ENCODE peak calls at places on chromosome 9, in eight cellular contexts. One of them, this sample, is unnamed.

GRCh38 chr9:127158995-127159801 is 36.8 kb upstream of the ANGPTL2 start:
- DNase-seq in Calu3: peak
- DNase-seq in ELR: peak
- DNase-seq in NCI-H69: peak
- DNase-seq in T-helper 2 cell: no peak
- DNase-seq in right atrium auricular region: peak
- DNase-seq in HEK293T: no peak
- DNase-seq in NCI-H1105 treated with DMSO at 0.1 percent for 48 hours: no peak
- DNase-seq in this sample: peak

GRCh38 chr9:89617978-89618377 is 13.2 kb downstream of the GADD45G start:
- DNase-seq in Calu3: no peak
- DNase-seq in ELR: no peak
- DNase-seq in NCI-H69: peak
- DNase-seq in T-helper 2 cell: no peak
- DNase-seq in right atrium auricular region: no peak
- DNase-seq in HEK293T: no peak
- DNase-seq in NCI-H1105 treated with DMSO at 0.1 percent for 48 hours: no peak
- DNase-seq in this sample: no peak

GRCh38 chr9:114958021-114958846 is 27.8 kb upstream of the TNFSF8 start:
- DNase-seq in Calu3: no peak
- DNase-seq in ELR: peak
- DNase-seq in NCI-H69: no peak
- DNase-seq in T-helper 2 cell: peak
- DNase-seq in right atrium auricular region: peak
- DNase-seq in HEK293T: no peak
- DNase-seq in NCI-H1105 treated with DMSO at 0.1 percent for 48 hours: no peak
- DNase-seq in this sample: no peak

GRCh38 chr9:12426198-12426864 is 266.9 kb upstream of the TYRP1 start:
- DNase-seq in Calu3: no peak
- DNase-seq in ELR: no peak
- DNase-seq in NCI-H69: peak
- DNase-seq in T-helper 2 cell: no peak
- DNase-seq in right atrium auricular region: no peak
- DNase-seq in HEK293T: peak
- DNase-seq in NCI-H1105 treated with DMSO at 0.1 percent for 48 hours: peak
- DNase-seq in this sample: peak

GRCh38 chr9:122252796-122253195 is 11.8 kb downstream of the RBM18 start:
- DNase-seq in Calu3: no peak
- DNase-seq in ELR: no peak
- DNase-seq in NCI-H69: no peak
- DNase-seq in T-helper 2 cell: no peak
- DNase-seq in right atrium auricular region: no peak
- DNase-seq in HEK293T: no peak
- DNase-seq in NCI-H1105 treated with DMSO at 0.1 percent for 48 hours: no peak
- DNase-seq in this sample: no peak

GRCh38 chr9:79201641-79202040 is 370.1 kb upstream of the TLE4 start:
- DNase-seq in Calu3: no peak
- DNase-seq in ELR: peak
- DNase-seq in NCI-H69: no peak
- DNase-seq in T-helper 2 cell: no peak
- DNase-seq in right atrium auricular region: no peak
- DNase-seq in HEK293T: no peak
- DNase-seq in NCI-H1105 treated with DMSO at 0.1 percent for 48 hours: no peak
- DNase-seq in this sample: no peak

GRCh38 chr9:136342191-136343120 is 15.1 kb downstream of the GPSM1 start:
- DNase-seq in Calu3: peak
- DNase-seq in ELR: peak
- DNase-seq in NCI-H69: peak
- DNase-seq in T-helper 2 cell: peak
- DNase-seq in right atrium auricular region: peak
- DNase-seq in HEK293T: peak
- DNase-seq in NCI-H1105 treated with DMSO at 0.1 percent for 48 hours: no peak
- DNase-seq in this sample: no peak

GRCh38 chr9:14087576-14087975 is 226.4 kb downstream of the NFIB start:
- DNase-seq in Calu3: no peak
- DNase-seq in ELR: no peak
- DNase-seq in NCI-H69: no peak
- DNase-seq in T-helper 2 cell: no peak
- DNase-seq in right atrium auricular region: no peak
- DNase-seq in HEK293T: no peak
- DNase-seq in NCI-H1105 treated with DMSO at 0.1 percent for 48 hours: no peak
- DNase-seq in this sample: no peak

GRCh38 chr9:135301271-135302263 is 178.0 kb upstream of the PPP1R26 start:
- DNase-seq in Calu3: no peak
- DNase-seq in ELR: no peak
- DNase-seq in NCI-H69: no peak
- DNase-seq in T-helper 2 cell: no peak
- DNase-seq in right atrium auricular region: no peak
- DNase-seq in HEK293T: no peak
- DNase-seq in NCI-H1105 treated with DMSO at 0.1 percent for 48 hours: no peak
- DNase-seq in this sample: no peak

GRCh38 chr9:37801959-37802711 is 1.5 kb downstream of the DCAF10 start:
- DNase-seq in Calu3: no peak
- DNase-seq in ELR: peak
- DNase-seq in NCI-H69: no peak
- DNase-seq in T-helper 2 cell: no peak
- DNase-seq in right atrium auricular region: no peak
- DNase-seq in HEK293T: no peak
- DNase-seq in NCI-H1105 treated with DMSO at 0.1 percent for 48 hours: no peak
- DNase-seq in this sample: no peak

GRCh38 chr9:114592356-114592755 is 4.8 kb downstream of the ATP6V1G1 start:
- DNase-seq in Calu3: no peak
- DNase-seq in ELR: peak
- DNase-seq in NCI-H69: no peak
- DNase-seq in T-helper 2 cell: no peak
- DNase-seq in right atrium auricular region: no peak
- DNase-seq in HEK293T: no peak
- DNase-seq in NCI-H1105 treated with DMSO at 0.1 percent for 48 hours: no peak
- DNase-seq in this sample: no peak

GRCh38 chr9:133866946-133867345 is 125.2 kb downstream of the VAV2 start:
- DNase-seq in Calu3: no peak
- DNase-seq in ELR: no peak
- DNase-seq in NCI-H69: no peak
- DNase-seq in T-helper 2 cell: no peak
- DNase-seq in right atrium auricular region: no peak
- DNase-seq in HEK293T: no peak
- DNase-seq in NCI-H1105 treated with DMSO at 0.1 percent for 48 hours: no peak
- DNase-seq in this sample: no peak

GRCh38 chr9:81772144-81772543 is 82.8 kb upstream of the TLE1 start:
- DNase-seq in Calu3: no peak
- DNase-seq in ELR: peak
- DNase-seq in NCI-H69: no peak
- DNase-seq in T-helper 2 cell: no peak
- DNase-seq in right atrium auricular region: no peak
- DNase-seq in HEK293T: no peak
- DNase-seq in NCI-H1105 treated with DMSO at 0.1 percent for 48 hours: no peak
- DNase-seq in this sample: no peak

GRCh38 chr9:130939405-130939941 is 426 bp upstream of the FIBCD1 start:
- DNase-seq in Calu3: no peak
- DNase-seq in ELR: peak
- DNase-seq in NCI-H69: peak
- DNase-seq in T-helper 2 cell: no peak
- DNase-seq in right atrium auricular region: no peak
- DNase-seq in HEK293T: peak
- DNase-seq in NCI-H1105 treated with DMSO at 0.1 percent for 48 hours: no peak
- DNase-seq in this sample: no peak

This sample was measured in NCI-H146.